ENCODE peak calls at places on chromosome 9, in nine cellular contexts. Q is GM23248, J is esophagus squamous epithelium, U is colonic mucosa, G is adrenal gland, Z is stomach, M is body of pancreas, D is spleen, F is HCT116. W is an unnamed sample. For H3K9me3, the result is how much of the 10 kb centered on the place peaks cover.

GRCh38 chr9:108396193-108396592 is 459.6 kb downstream of the ACTL7B start:
- DNase-seq in F (no peak), D (no peak), J (no peak), Z (no peak), M (no peak), Q (no peak), U (peak), G (no peak), W (no peak)

GRCh38 chr9:120654278-120654677 is 60.0 kb downstream of the MEGF9 start:
- DNase-seq in Z (no peak), F (no peak), Q (peak), U (no peak), M (no peak), D (no peak), G (no peak), J (no peak), W (no peak)

GRCh38 chr9:14535161-14535930 is 157.9 kb downstream of the ZDHHC21 start:
- DNase-seq in Q (no peak), F (no peak), D (no peak), Z (no peak), U (no peak), G (no peak), J (no peak), M (no peak), W (no peak)

GRCh38 chr9:127903557-127904475 is 4.4 kb upstream of the ST6GALNAC6 start:
- DNase-seq in Z (peak), Q (peak), M (peak), G (peak), F (no peak), D (peak), U (peak), J (no peak), W (no peak)

GRCh38 chr9:70258692-70259511 is at the start of gene SMC5:
- DNase-seq in G (peak), M (peak), Z (peak), Q (peak), J (peak), D (peak), U (peak), F (peak), W (peak)

GRCh38 chr9:118059520-118060278 is 355.5 kb downstream of the TLR4 start:
- DNase-seq in G (no peak), M (no peak), Q (peak), Z (peak), D (no peak), U (no peak), F (no peak), J (no peak), W (peak)

GRCh38 chr9:126985870-126986498 is 71.4 kb downstream of the RALGPS1 start:
- DNase-seq in Z (peak), M (peak), D (peak), G (peak), Q (peak), F (peak), J (no peak), U (peak), W (peak)

GRCh38 chr9:105373723-105374122 is 74.1 kb upstream of the FSD1L start:
- DNase-seq in M (no peak), Z (no peak), D (no peak), G (no peak), U (no peak), J (no peak), F (no peak), Q (no peak), W (no peak)

GRCh38 chr9:131319486-131319885 is 30.0 kb downstream of the PLPP7 start:
- DNase-seq in Z (no peak), Q (no peak), D (peak), U (no peak), J (no peak), M (no peak), G (no peak), F (no peak), W (no peak)

GRCh38 chr9:5614192-5614591 is 14.7 kb upstream of the RIC1 start:
- DNase-seq in F (no peak), G (no peak), Z (no peak), J (no peak), Q (no peak), M (no peak), D (no peak), U (no peak), W (no peak)

GRCh38 chr9:5621327-5621726 is 7.6 kb upstream of the RIC1 start:
- DNase-seq in U (no peak), F (peak), J (no peak), M (no peak), D (no peak), G (no peak), Z (no peak), Q (peak), W (no peak)

GRCh38 chr9:5614985-5615384 is 13.9 kb upstream of the RIC1 start:
- DNase-seq in G (no peak), F (no peak), D (no peak), Q (no peak), J (no peak), M (no peak), Z (no peak), U (no peak), W (no peak)

GRCh38 chr9:5620494-5620893 is 8.4 kb upstream of the RIC1 start:
- DNase-seq in F (no peak), J (no peak), U (no peak), G (no peak), Z (no peak), Q (no peak), D (no peak), M (no peak), W (no peak)

DNA sequence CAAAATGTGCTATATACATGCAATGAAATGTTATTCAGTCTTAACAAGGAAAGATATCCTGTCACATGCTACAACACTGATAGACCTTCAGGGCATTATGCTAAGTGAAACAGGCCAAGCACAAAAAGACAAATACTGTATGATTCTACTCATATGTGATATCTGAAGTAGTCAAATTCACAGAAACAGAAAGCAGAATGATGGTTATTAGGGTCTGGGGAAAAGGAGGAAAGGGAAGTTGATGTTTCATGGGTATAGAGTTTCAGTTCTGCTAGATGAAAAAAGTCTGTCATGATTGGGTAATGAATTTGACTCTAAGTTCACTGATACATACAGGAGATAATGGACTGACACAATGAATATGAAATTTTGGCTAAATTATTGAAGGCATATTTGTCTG is 11.2 kb upstream of the RIC1 start:
- DNase-seq in Q (no peak), M (no peak), D (no peak), G (no peak), Z (no peak), U (no peak), J (no peak), F (no peak), W (no peak)
- H3K9me3 ChIP-seq in Q (under half), M (under half), D (under half), G (under half), Z (under half), U (under half), J (under half), F (under half), W (under half)

DNA sequence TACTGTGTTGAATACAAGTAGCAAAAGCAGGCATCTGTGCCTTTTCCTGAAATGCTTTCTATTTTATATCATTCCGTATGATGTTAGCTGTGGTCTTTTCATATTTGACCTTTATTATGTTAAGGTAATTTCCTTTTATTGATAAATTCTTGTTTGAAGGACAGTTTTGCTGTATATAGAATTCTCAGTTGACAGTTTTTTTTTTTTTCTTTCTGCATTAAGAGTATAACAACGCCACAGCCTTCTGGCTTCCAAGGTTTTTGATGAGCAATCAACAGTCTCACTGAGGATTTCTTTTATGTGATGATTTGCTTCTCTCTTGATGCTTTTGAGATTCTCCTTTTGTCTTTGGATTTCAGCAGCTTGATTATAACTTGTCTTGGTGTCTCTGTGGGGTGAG is 23.6 kb downstream of the ZNF483 start:
- DNase-seq in M (no peak), Z (no peak), Q (no peak), U (no peak), F (no peak), J (no peak), G (no peak), D (no peak), W (no peak)
- H3K9me3 ChIP-seq in M (under half), Z (half or more), Q (under half), U (under half), F (under half), J (half or more), G (under half), D (half or more), W (under half)

GRCh38 chr9:23850242-23851023 is 24.4 kb upstream of the ELAVL2 start:
- DNase-seq in Q (peak), U (no peak), J (no peak), M (no peak), G (no peak), F (no peak), Z (no peak), D (no peak), W (no peak)
- H3K9me3 ChIP-seq in Q (under half), U (under half), J (under half), M (under half), G (under half), F (under half), Z (under half), D (under half), W (under half)

DNA sequence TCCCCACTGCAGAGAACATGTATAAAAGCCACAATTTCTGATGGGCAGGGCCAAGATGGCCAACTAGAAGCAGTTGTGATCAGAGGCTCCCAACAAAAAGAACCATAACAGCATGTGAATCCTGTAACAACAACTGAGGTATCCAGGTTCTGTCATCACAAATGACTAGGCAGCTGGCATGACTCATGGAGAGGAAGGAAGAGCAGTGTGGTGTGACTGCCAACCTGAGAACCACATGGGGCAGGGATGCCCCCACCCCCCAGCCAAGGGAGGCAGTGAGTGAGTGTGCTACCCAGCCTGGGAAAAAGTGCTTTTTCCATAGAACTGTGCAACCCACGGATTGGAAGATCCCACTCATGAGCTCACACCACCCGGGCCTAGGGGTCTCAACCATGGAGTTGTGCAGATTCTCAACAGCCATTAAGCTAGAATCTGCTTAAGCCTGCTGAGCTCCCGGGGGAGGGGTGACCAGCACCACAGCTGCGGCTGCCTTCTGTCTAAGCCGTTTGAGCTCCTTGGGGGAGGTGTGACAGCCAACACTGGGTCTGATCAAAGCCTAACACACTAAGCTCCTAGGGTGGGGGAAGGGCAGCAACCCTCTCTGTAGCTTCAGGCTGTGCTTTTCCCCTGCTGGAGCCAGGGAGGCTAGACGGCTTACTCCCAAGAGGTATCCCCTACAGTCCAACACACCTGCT is 80.1 kb upstream of the DMAC1 start:
- DNase-seq in D (no peak), U (no peak), M (no peak), Q (no peak), Z (no peak), G (no peak), J (no peak), F (no peak), W (no peak)
- H3K9me3 ChIP-seq in D (under half), U (under half), M (under half), Q (under half), Z (under half), G (under half), J (under half), F (under half), W (under half)

W was measured in prostate gland.